ENCODE peak calls at places on chromosomes 5 and 9, in nine cellular contexts. V, G, K, O, N, C, M, P and H are unnamed samples.

GRCh38 chr5:159884917-159885620 is 31.2 kb upstream of the ADRA1B start:
- DNase-seq in C (no peak), P (no peak), G (no peak), M (no peak), K (no peak), N (no peak), O (no peak), V (no peak), H (no peak)

GRCh38 chr5:151214614-151215545 is 9.0 kb downstream of the CCDC69 start:
- DNase-seq in P (no peak), K (no peak), O (no peak), C (no peak), G (peak), M (no peak), V (no peak), N (no peak), H (no peak)

GRCh38 chr9:133707065-133707760 is 30.9 kb downstream of the SARDH start:
- DNase-seq in N (peak), G (no peak), K (no peak), P (peak), C (peak), V (peak), O (peak), M (no peak), H (no peak)

GRCh38 chr5:61184708-61185107 is 22.4 kb upstream of the SMIM15 start:
- DNase-seq in N (no peak), M (no peak), G (no peak), V (no peak), P (no peak), O (no peak), C (no peak), K (no peak), H (no peak)

GRCh38 chr9:91885746-91886432 is 64.1 kb downstream of the ROR2 start:
- DNase-seq in V (no peak), K (no peak), C (no peak), O (no peak), N (no peak), M (no peak), P (no peak), G (no peak), H (no peak)

GRCh38 chr5:150317048-150318003 is 14.6 kb upstream of the ARSI start:
- DNase-seq in O (no peak), M (no peak), V (peak), N (peak), C (no peak), G (no peak), P (peak), K (no peak), H (peak)

GRCh38 chr5:126855266-126855665 is 78.3 kb downstream of the LMNB1 start:
- DNase-seq in V (no peak), N (no peak), O (no peak), C (no peak), G (no peak), M (no peak), P (peak), K (no peak), H (no peak)

GRCh38 chr5:82164109-82164956 is 113.8 kb downstream of the RPS23 start:
- DNase-seq in M (no peak), N (peak), V (peak), P (peak), K (no peak), G (no peak), C (no peak), O (no peak), H (peak)

GRCh38 chr9:96327694-96328352 is 25.8 kb upstream of the HSD17B3 start:
- DNase-seq in M (peak), C (no peak), V (peak), G (peak), P (peak), N (peak), O (no peak), K (no peak), H (no peak)

GRCh38 chr9:35736201-35736633 is 3.8 kb downstream of the CREB3 start:
- DNase-seq in K (peak), M (peak), N (peak), C (peak), O (peak), V (peak), G (peak), P (peak), H (no peak)

GRCh38 chr5:154771383-154771901 is 16.3 kb downstream of the LARP1 start:
- DNase-seq in O (no peak), P (peak), N (peak), V (peak), C (no peak), G (no peak), M (no peak), K (no peak), H (peak)

GRCh38 chr9:99385814-99386279 is 163.8 kb downstream of the SEC61B start:
- DNase-seq in K (no peak), M (no peak), G (no peak), N (peak), V (peak), C (no peak), P (no peak), O (no peak), H (no peak)

GRCh38 chr5:178996156-178996555 is 1.0 kb upstream of the GRM6 start:
- DNase-seq in C (no peak), O (no peak), K (no peak), V (no peak), M (no peak), P (no peak), N (no peak), G (no peak), H (no peak)

GRCh38 chr9:136297016-136297691 is 6.7 kb downstream of the CCDC187 start:
- DNase-seq in P (no peak), O (peak), G (no peak), V (no peak), K (no peak), M (peak), C (peak), N (no peak), H (no peak)

GRCh38 chr5:5481206-5481605 is 58.7 kb downstream of the ICE1 start:
- DNase-seq in P (no peak), O (no peak), K (no peak), C (no peak), G (no peak), M (no peak), V (no peak), N (no peak), H (no peak)

GRCh38 chr5:78659714-78660113 is 11.1 kb upstream of the LHFPL2 start:
- DNase-seq in C (no peak), O (no peak), V (peak), N (peak), M (no peak), P (peak), G (no peak), K (no peak), H (no peak)

GRCh38 chr5:175556794-175557193 is 78.4 kb downstream of the SFXN1 start:
- DNase-seq in K (no peak), O (no peak), G (no peak), N (no peak), C (no peak), M (no peak), V (no peak), P (no peak), H (no peak)

GRCh38 chr9:137347928-137348327 is 45.9 kb upstream of the NRARP start:
- DNase-seq in P (no peak), V (no peak), C (no peak), G (no peak), O (peak), K (no peak), M (peak), N (no peak), H (no peak)

GRCh38 chr5:91007251-91007650 is 375.9 kb downstream of the ARRDC3 start:
- DNase-seq in G (no peak), K (no peak), P (no peak), V (no peak), C (no peak), O (no peak), M (no peak), N (no peak), H (no peak)

GRCh38 chr5:61623401-61624069 is 291.5 kb downstream of the ZSWIM6 start:
- DNase-seq in P (no peak), G (no peak), M (no peak), K (no peak), V (no peak), O (no peak), C (no peak), N (no peak), H (no peak)

GRCh38 chr9:127973169-127974001 is 7.4 kb downstream of the EEIG1 start:
- DNase-seq in N (no peak), M (peak), K (no peak), O (peak), P (no peak), C (peak), G (no peak), V (no peak), H (no peak)

GRCh38 chr5:134577022-134577795 is 51.7 kb downstream of the JADE2 start:
- DNase-seq in G (no peak), V (peak), K (no peak), M (no peak), P (peak), N (peak), O (no peak), C (peak), H (no peak)

GRCh38 chr9:77588319-77588937 is 59.7 kb downstream of the GNA14 start:
- DNase-seq in N (peak), V (peak), M (no peak), O (no peak), C (no peak), K (no peak), P (peak), G (no peak), H (peak)

GRCh38 chr9:75239176-75239575 is 150.9 kb downstream of the OSTF1 start:
- DNase-seq in N (peak), P (peak), C (no peak), G (no peak), M (peak), K (no peak), O (no peak), V (peak), H (peak)

GRCh38 chr5:3596261-3596825 is 711 bp downstream of the IRX1 start:
- DNase-seq in P (no peak), N (peak), G (no peak), V (no peak), C (no peak), O (peak), K (no peak), M (no peak), H (no peak)

GRCh38 chr5:180792965-180793287 is 9.7 kb downstream of the MGAT1 start:
- DNase-seq in P (no peak), V (no peak), C (no peak), N (no peak), K (no peak), G (no peak), M (no peak), O (no peak), H (no peak)

GRCh38 chr5:117736693-117737092 is 1162.1 kb upstream of the SEMA6A start:
- DNase-seq in K (no peak), G (no peak), M (no peak), C (no peak), P (no peak), N (no peak), O (no peak), V (no peak), H (no peak)

GRCh38 chr9:134179595-134179917 is 15.2 kb upstream of the RNU6ATAC start:
- DNase-seq in K (no peak), V (no peak), G (no peak), O (peak), C (no peak), P (no peak), N (no peak), M (no peak), H (no peak)

GRCh38 chr5:6220346-6221088 is 157.8 kb downstream of the MED10 start:
- DNase-seq in V (no peak), C (no peak), O (no peak), P (no peak), K (no peak), N (no peak), G (no peak), M (no peak), H (no peak)

GRCh38 chr5:90503596-90503995 is 25.8 kb downstream of the LYSMD3 start:
- DNase-seq in V (no peak), P (no peak), C (no peak), G (no peak), O (no peak), K (no peak), M (no peak), N (no peak), H (no peak)

GRCh38 chr5:159102294-159102934 is 2.7 kb upstream of the EBF1 start:
- DNase-seq in M (no peak), C (no peak), G (no peak), O (no peak), K (no peak), P (no peak), V (no peak), N (no peak), H (no peak)

GRCh38 chr5:56816546-56817081 is 1.3 kb downstream of the MAP3K1 start:
- DNase-seq in C (peak), V (peak), N (peak), P (peak), M (peak), O (peak), K (no peak), G (peak), H (no peak)

GRCh38 chr5:119309290-119309818 is 46.5 kb upstream of the TNFAIP8 start:
- DNase-seq in M (no peak), G (no peak), P (no peak), O (no peak), V (no peak), K (no peak), N (no peak), C (no peak), H (no peak)

GRCh38 chr5:114830114-114830513 is 339.6 kb downstream of the TRIM36 start:
- DNase-seq in P (no peak), K (no peak), O (no peak), M (no peak), C (peak), N (no peak), V (no peak), G (no peak), H (no peak)

GRCh38 chr5:7225826-7226225 is 170.1 kb upstream of the ADCY2 start:
- DNase-seq in C (no peak), G (no peak), O (no peak), K (no peak), N (no peak), M (no peak), V (no peak), P (no peak), H (no peak)

GRCh38 chr5:32908646-32909045 is 197.5 kb downstream of the NPR3 start:
- DNase-seq in O (no peak), P (no peak), V (peak), K (no peak), M (no peak), N (no peak), G (no peak), C (no peak), H (no peak)

GRCh38 chr5:139043127-139043905 is 154.9 kb downstream of the SIL1 start:
- DNase-seq in P (peak), O (no peak), G (no peak), C (no peak), M (no peak), V (peak), K (no peak), N (peak), H (no peak)

GRCh38 chr5:491856-492155 is 32.4 kb downstream of the SLC9A3 start:
- DNase-seq in M (no peak), O (peak), G (no peak), C (no peak), K (no peak), V (no peak), P (no peak), N (no peak), H (no peak)

GRCh38 chr9:113538131-113538530 is 74.6 kb downstream of the RGS3 start:
- DNase-seq in V (no peak), O (no peak), M (no peak), K (no peak), P (no peak), G (no peak), C (no peak), N (no peak), H (no peak)
- H3K4me3 ChIP-seq in V (no peak), O (no peak), M (no peak), K (no peak), P (no peak), G (no peak), C (no peak), N (no peak), H (no peak)

DNA sequence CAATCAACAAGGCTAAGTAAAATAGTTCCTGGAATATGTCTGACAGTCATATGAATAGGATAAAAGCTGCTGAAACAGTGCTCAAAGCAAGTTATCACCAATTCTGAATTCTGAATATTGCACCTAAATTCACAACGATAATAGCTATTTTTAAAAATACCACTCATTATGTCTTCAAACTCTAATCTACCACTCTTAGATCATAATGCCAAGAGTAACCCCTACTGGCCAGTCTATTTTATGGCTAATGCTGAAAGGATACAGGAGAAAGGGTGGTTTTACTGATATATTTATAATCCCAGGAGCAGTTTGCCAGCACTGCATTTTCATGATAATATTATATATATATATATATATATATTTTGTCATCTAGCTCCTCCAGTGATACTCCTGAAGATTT is 232.8 kb downstream of the PDE4D start:
- DNase-seq in N (peak), V (peak), P (peak), C (no peak), O (no peak), M (no peak), K (no peak), G (no peak), H (no peak)
- TF ChIP-seq CTCF in N (peak), V (peak), P (peak), C (peak), O (no peak), M (no peak), K (no peak), G (no peak), H (peak)

GRCh38 chr9:21402387-21403247 is 6.3 kb upstream of the IFNA8 start:
- DNase-seq in K (no peak), V (no peak), N (no peak), M (no peak), C (peak), O (peak), G (peak), P (no peak), H (no peak)
- H3K4me3 ChIP-seq in K (peak), V (no peak), N (peak), M (peak), C (peak), O (peak), G (peak), P (peak), H (peak)

GRCh38 chr9:23324511-23324910 is 501.5 kb downstream of the ELAVL2 start:
- DNase-seq in C (no peak), P (no peak), N (no peak), V (no peak), G (no peak), K (no peak), M (no peak), O (no peak), H (no peak)

GRCh38 chr9:23321049-23321448 is 505.0 kb downstream of the ELAVL2 start:
- DNase-seq in G (no peak), C (no peak), O (no peak), K (no peak), V (no peak), N (no peak), P (no peak), M (no peak), H (no peak)

GRCh38 chr9:23319092-23319491 is 506.9 kb downstream of the ELAVL2 start:
- DNase-seq in O (no peak), M (no peak), V (no peak), K (no peak), P (no peak), C (no peak), G (no peak), N (no peak), H (no peak)

GRCh38 chr9:23326597-23326996 is 499.4 kb downstream of the ELAVL2 start:
- DNase-seq in M (no peak), G (no peak), V (no peak), O (no peak), P (no peak), C (no peak), N (no peak), K (no peak), H (no peak)

DNA sequence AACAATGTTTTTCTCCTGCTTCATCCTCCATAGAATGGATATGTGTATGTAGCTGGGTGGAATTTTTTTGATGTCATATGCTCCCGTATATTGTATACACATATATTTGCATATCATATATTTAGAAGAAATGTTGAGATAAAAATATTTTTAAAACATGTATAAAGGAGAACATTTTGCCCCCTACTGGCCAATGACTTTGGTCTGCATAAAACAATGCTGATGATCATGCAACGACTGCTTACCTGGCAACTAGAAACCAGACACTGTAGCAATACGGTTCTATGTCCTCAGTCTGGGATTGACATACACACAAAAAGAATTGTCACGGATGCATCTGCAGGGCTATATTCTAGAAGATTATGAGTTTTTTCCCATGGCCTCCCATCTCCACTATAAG is 503.6 kb downstream of the ELAVL2 start:
- DNase-seq in O (no peak), M (no peak), N (peak), P (no peak), K (no peak), V (no peak), G (no peak), C (no peak), H (no peak)
- TF ChIP-seq CTCF in O (peak), M (no peak), N (peak), P (no peak), K (no peak), V (no peak), G (no peak), C (no peak), H (peak)

GRCh38 chr5:128227984-128228383 is 144.4 kb downstream of the SLC12A2 start:
- DNase-seq in G (no peak), M (no peak), O (no peak), P (peak), V (peak), N (peak), K (no peak), C (no peak), H (peak)
- H3K4me3 ChIP-seq in G (no peak), M (no peak), O (no peak), P (no peak), V (no peak), N (no peak), K (no peak), C (no peak), H (no peak)